ENCODE peak calls at places on chromosomes 16 and 17, in six cellular contexts. U, K, S, V, G and W are unnamed samples.

GRCh38 chr17:38706625-38707298 is 1.7 kb downstream of the MLLT6 start:
- DNase-seq in U (no peak), K (no peak), S (no peak), V (no peak), G (no peak), W (peak; percentile 36)

GRCh38 chr17:80036715-80037477 is 454 bp downstream of the CCDC40 start:
- DNase-seq in U (no peak), K (no peak), S (peak; percentile 37), V (no peak), G (no peak), W (peak; percentile 55)

GRCh38 chr17:14730821-14731220 is 429.9 kb downstream of the HS3ST3B1 start:
- DNase-seq in U (no peak), K (no peak), S (no peak), V (no peak), G (no peak), W (no peak)

GRCh38 chr17:39704821-39705551 is 5.1 kb downstream of the ERBB2 start:
- DNase-seq in U (no peak), K (no peak), S (no peak), V (no peak), G (no peak), W (no peak)

GRCh38 chr16:84124529-84125073 is 7.9 kb upstream of the MBTPS1 start:
- DNase-seq in U (no peak), K (no peak), S (no peak), V (no peak), G (no peak), W (no peak)

GRCh38 chr16:5633845-5634440 is 536.3 kb upstream of the EEF2KMT start:
- DNase-seq in U (no peak), K (no peak), S (no peak), V (no peak), G (peak; percentile 16), W (no peak)

GRCh38 chr16:57315401-57315800 is 30.9 kb upstream of the PLLP start:
- DNase-seq in U (no peak), K (no peak), S (no peak), V (no peak), G (no peak), W (no peak)

GRCh38 chr17:42878123-42878880 is 22.3 kb upstream of the G6PC1 start:
- DNase-seq in U (no peak), K (no peak), S (peak; percentile 60), V (no peak), G (no peak), W (peak; percentile 59)

GRCh38 chr16:24070851-24071250 is 185.3 kb upstream of the CACNG3 start:
- DNase-seq in U (no peak), K (no peak), S (no peak), V (no peak), G (peak; percentile 45), W (peak; percentile 37)

GRCh38 chr17:72937687-72938086 is 154.8 kb downstream of the SLC39A11 start:
- DNase-seq in U (no peak), K (no peak), S (no peak), V (no peak), G (no peak), W (no peak)
- H3K27ac ChIP-seq in U (no peak overlapping the region), K (no peak overlapping the region), S (no peak overlapping the region), V (no peak overlapping the region), G (no peak overlapping the region), W (no peak overlapping the region)

GRCh38 chr17:72466199-72466598 is 345.4 kb downstream of the SOX9 start:
- DNase-seq in U (no peak), K (no peak), S (peak; percentile 65), V (no peak), G (peak; percentile 87), W (no peak)
- TF ChIP-seq CTCF in U (peak; percentile 18), K (no peak), S (no peak), V (no peak), G (no peak), W (no peak)

DNA sequence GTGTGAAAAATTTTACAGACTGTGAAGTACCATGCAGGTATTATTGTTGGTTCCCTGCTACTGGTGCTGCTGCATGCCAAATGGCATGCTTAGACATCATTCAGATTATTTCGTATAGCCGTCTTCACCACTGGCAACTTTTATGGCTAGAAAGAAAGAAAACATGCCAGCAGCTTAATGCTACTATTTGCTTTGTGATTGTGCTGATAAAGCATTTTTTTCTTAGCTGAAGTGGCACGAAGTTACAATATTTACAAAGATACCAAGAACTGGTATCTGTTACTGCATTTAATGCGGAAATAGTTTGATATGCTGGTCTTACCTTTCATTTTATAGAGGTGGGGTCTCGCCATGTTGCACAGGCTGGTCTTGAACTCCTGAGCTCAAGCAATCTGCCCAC is 8.2 kb downstream of the ZNHIT3 start:
- DNase-seq in U (no peak), K (no peak), S (no peak), V (no peak), G (no peak), W (no peak)
- H3K27ac ChIP-seq in U (no peak overlapping the region), K (no peak overlapping the region), S (no peak overlapping the region), V (no peak overlapping the region), G (no peak overlapping the region), W (no peak overlapping the region)

GRCh38 chr17:50641339-50641725 is 6.7 kb downstream of the ABCC3 start:
- DNase-seq in U (no peak), K (no peak), S (no peak), V (no peak), G (no peak), W (peak; percentile 36)

GRCh38 chr17:50642071-50642721 is 7.5 kb downstream of the ABCC3 start:
- DNase-seq in U (no peak), K (no peak), S (no peak), V (no peak), G (no peak), W (no peak)

GRCh38 chr17:50638851-50639767 is 4.4 kb downstream of the ABCC3 start:
- DNase-seq in U (peak; percentile 89), K (peak; percentile 79), S (peak; percentile 95), V (peak; percentile 82), G (peak; percentile 93), W (peak; percentile 100)

GRCh38 chr17:50642722-50643656 is 8.3 kb downstream of the ABCC3 start:
- DNase-seq in U (no peak), K (no peak), S (no peak), V (no peak), G (no peak), W (peak; percentile 59)

GRCh38 chr17:50640701-50641338 is 6.1 kb downstream of the ABCC3 start:
- DNase-seq in U (no peak), K (no peak), S (no peak), V (no peak), G (no peak), W (no peak)
- TF ChIP-seq CTCF in U (no peak), K (no peak), S (no peak), V (no peak), G (no peak), W (no peak)

DNA sequence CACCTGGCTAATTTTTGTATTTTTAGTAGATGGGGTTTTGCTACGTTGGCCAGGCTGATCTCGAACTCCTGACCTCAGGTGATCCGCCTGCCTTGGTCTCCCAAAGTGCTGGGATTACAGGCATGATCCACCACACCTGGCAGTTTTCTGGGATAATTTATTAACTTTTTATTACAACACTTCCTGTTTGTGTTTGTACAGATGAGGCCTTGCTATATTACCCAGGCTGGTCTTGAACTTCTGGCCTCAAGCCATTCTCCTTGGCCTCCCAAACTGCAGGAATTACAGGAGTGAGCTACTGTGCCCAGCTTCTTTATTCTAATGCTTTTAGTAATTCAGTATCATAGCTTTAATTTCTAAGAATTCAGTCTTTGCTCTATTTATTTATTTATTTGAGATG is 16.1 kb upstream of the SPN start:
- DNase-seq in U (no peak), K (no peak), S (no peak), V (no peak), G (no peak), W (no peak)
- H3K27ac ChIP-seq in U (no peak overlapping the region), K (no peak overlapping the region), S (no peak overlapping the region), V (no peak overlapping the region), G (no peak overlapping the region), W (no peak overlapping the region)

GRCh38 chr16:88535857-88536222 is 34.4 kb upstream of the ZC3H18 start:
- DNase-seq in U (no peak), K (no peak), S (no peak), V (no peak), G (no peak), W (no peak)

GRCh38 chr16:88538366-88539060 is 31.7 kb upstream of the ZC3H18 start:
- DNase-seq in U (no peak), K (no peak), S (no peak), V (no peak), G (no peak), W (no peak)

GRCh38 chr16:88536510-88536909 is 33.7 kb upstream of the ZC3H18 start:
- DNase-seq in U (no peak), K (no peak), S (no peak), V (no peak), G (no peak), W (no peak)

GRCh38 chr16:88537864-88538263 is 32.3 kb upstream of the ZC3H18 start:
- DNase-seq in U (no peak), K (no peak), S (no peak), V (no peak), G (no peak), W (no peak)

GRCh38 chr16:88536971-88537751 is 33.0 kb upstream of the ZC3H18 start:
- DNase-seq in U (no peak), K (no peak), S (no peak), V (no peak), G (peak; percentile 55), W (no peak)
- TF ChIP-seq CTCF in U (no peak), K (no peak), S (no peak), V (no peak), G (peak; percentile 15), W (no peak)

GRCh38 chr16:48541108-48541786 is 68.7 kb downstream of the N4BP1 start:
- DNase-seq in U (no peak), K (no peak), S (no peak), V (no peak), G (no peak), W (no peak)
- H3K27ac ChIP-seq in U (no peak overlapping the region), K (peak overlapping the region; percentile 85), S (no peak overlapping the region), V (peak overlapping the region; percentile 4), G (peak overlapping the region; percentile 39), W (no peak overlapping the region)